ENCODE peak calls at places on chromosomes 6 and 20, in seven cellular contexts. L, F, H, N, C, S and Q are unnamed samples.

GRCh38 chr6:16918586-16918985 is 157.3 kb upstream of the ATXN1 start:
- DNase-seq in L (no peak), F (no peak), H (no peak), N (no peak), C (no peak), S (no peak), Q (no peak)

GRCh38 chr6:7976485-7977010 is 66.0 kb upstream of the TXNDC5 start:
- DNase-seq in L (no peak), F (no peak), H (no peak), N (no peak), C (no peak), S (no peak), Q (no peak)

GRCh38 chr20:4064118-4064962 is 49.0 kb upstream of the RNF24 start:
- DNase-seq in L (peak), F (peak), H (peak), N (peak), C (peak), S (peak), Q (no peak)

GRCh38 chr20:36851490-36851889 is 24.4 kb upstream of the TLDC2 start:
- DNase-seq in L (no peak), F (no peak), H (no peak), N (no peak), C (no peak), S (no peak), Q (no peak)

GRCh38 chr6:37473364-37474095 is 26.2 kb downstream of the CCDC167 start:
- DNase-seq in L (peak), F (peak), H (no peak), N (no peak), C (peak), S (no peak), Q (peak)

GRCh38 chr6:152563182-152563581 is 74.0 kb downstream of the SYNE1 start:
- DNase-seq in L (no peak), F (no peak), H (no peak), N (no peak), C (no peak), S (no peak), Q (no peak)

GRCh38 chr20:63093966-63094766 is 87.4 kb upstream of the BHLHE23 start:
- DNase-seq in L (no peak), F (no peak), H (no peak), N (no peak), C (peak), S (peak), Q (no peak)

GRCh38 chr6:105274678-105275077 is 94.9 kb upstream of the POPDC3 start:
- DNase-seq in L (no peak), F (no peak), H (no peak), N (no peak), C (no peak), S (no peak), Q (no peak)

GRCh38 chr20:25065625-25066338 is 7.8 kb upstream of the ACSS1 start:
- DNase-seq in L (no peak), F (peak), H (no peak), N (peak), C (peak), S (peak), Q (no peak)

GRCh38 chr20:44888226-44889103 is 3.0 kb downstream of the YWHAB start:
- DNase-seq in L (no peak), F (no peak), H (no peak), N (no peak), C (no peak), S (no peak), Q (peak)

GRCh38 chr20:2932497-2932896 is 59.2 kb downstream of the PTPRA start:
- DNase-seq in L (no peak), F (no peak), H (no peak), N (no peak), C (no peak), S (no peak), Q (no peak)

GRCh38 chr20:12358006-12358654 is 440.4 kb downstream of the BTBD3 start:
- DNase-seq in L (no peak), F (no peak), H (no peak), N (no peak), C (no peak), S (no peak), Q (peak)

GRCh38 chr6:44735631-44735963 is 348.1 kb downstream of the CDC5L start:
- DNase-seq in L (no peak), F (peak), H (no peak), N (no peak), C (peak), S (no peak), Q (peak)

GRCh38 chr20:52104546-52105044 is 87.0 kb downstream of the ZFP64 start:
- DNase-seq in L (no peak), F (no peak), H (no peak), N (no peak), C (peak), S (no peak), Q (no peak)

GRCh38 chr6:2731281-2731909 is 19.3 kb downstream of the MYLK4 start:
- DNase-seq in L (no peak), F (no peak), H (no peak), N (no peak), C (no peak), S (no peak), Q (no peak)

GRCh38 chr6:18154507-18155272 is at the start of gene TPMT:
- DNase-seq in L (peak), F (peak), H (no peak), N (no peak), C (no peak), S (no peak), Q (no peak)

GRCh38 chr20:6654490-6655247 is 112.8 kb upstream of the BMP2 start:
- DNase-seq in L (no peak), F (no peak), H (no peak), N (no peak), C (peak), S (no peak), Q (peak)

GRCh38 chr6:11290027-11290426 is 57.6 kb upstream of the NEDD9 start:
- DNase-seq in L (no peak), F (no peak), H (no peak), N (no peak), C (no peak), S (no peak), Q (no peak)

GRCh38 chr20:4444404-4444803 is 277.3 kb upstream of the PRND start:
- DNase-seq in L (no peak), F (no peak), H (no peak), N (no peak), C (no peak), S (no peak), Q (peak)

GRCh38 chr6:63529498-63529897 is 42.8 kb upstream of the LOC128125822 start:
- DNase-seq in L (no peak), F (no peak), H (no peak), N (no peak), C (no peak), S (no peak), Q (no peak)

GRCh38 chr20:59015812-59016711 is 3.2 kb upstream of the TUBB1 start:
- DNase-seq in L (no peak), F (no peak), H (no peak), N (no peak), C (peak), S (no peak), Q (no peak)

GRCh38 chr6:155014715-155015300 is 19.7 kb downstream of the TIAM2 start:
- DNase-seq in L (no peak), F (no peak), H (no peak), N (no peak), C (no peak), S (no peak), Q (no peak)

GRCh38 chr6:67933278-67933677 is 701.8 kb upstream of the ADGRB3 start:
- DNase-seq in L (no peak), F (no peak), H (no peak), N (no peak), C (no peak), S (peak), Q (no peak)

GRCh38 chr6:143234686-143235085 is 174.0 kb downstream of the AIG1 start:
- DNase-seq in L (no peak), F (no peak), H (no peak), N (no peak), C (no peak), S (no peak), Q (no peak)

GRCh38 chr6:158022749-158023596 is 41.3 kb downstream of the SYNJ2 start:
- DNase-seq in L (peak), F (no peak), H (no peak), N (no peak), C (no peak), S (peak), Q (no peak)

GRCh38 chr6:74764486-74764885 is 441.4 kb downstream of the COL12A1 start:
- DNase-seq in L (no peak), F (no peak), H (no peak), N (no peak), C (no peak), S (no peak), Q (no peak)

GRCh38 chr6:21075986-21076385 is 517.6 kb upstream of the SOX4 start:
- DNase-seq in L (no peak), F (no peak), H (no peak), N (no peak), C (no peak), S (no peak), Q (no peak)

GRCh38 chr6:134466751-134467525 is 149.0 kb upstream of the SGK1 start:
- DNase-seq in L (no peak), F (no peak), H (no peak), N (no peak), C (no peak), S (no peak), Q (no peak)

GRCh38 chr6:33694401-33694931 is 17.0 kb downstream of the UQCC2 start:
- DNase-seq in L (peak), F (no peak), H (no peak), N (no peak), C (peak), S (peak), Q (peak)

GRCh38 chr6:149046822-149047246 is 270.7 kb upstream of the TAB2 start:
- DNase-seq in L (no peak), F (no peak), H (no peak), N (no peak), C (no peak), S (no peak), Q (no peak)

GRCh38 chr20:35618372-35619131 is 2.9 kb downstream of the SPAG4 start:
- DNase-seq in L (peak), F (peak), H (no peak), N (no peak), C (peak), S (peak), Q (no peak)

GRCh38 chr6:41066867-41067304 is 5.3 kb downstream of the OARD1 start:
- DNase-seq in L (peak), F (peak), H (no peak), N (peak), C (no peak), S (no peak), Q (peak)

GRCh38 chr6:126167726-126168125 is 172.2 kb upstream of the CENPW start:
- DNase-seq in L (no peak), F (no peak), H (no peak), N (no peak), C (no peak), S (no peak), Q (no peak)

GRCh38 chr6:69416739-69417138 is 380.1 kb downstream of the LMBRD1 start:
- DNase-seq in L (no peak), F (peak), H (no peak), N (no peak), C (no peak), S (no peak), Q (no peak)

GRCh38 chr6:75065524-75065923 is 140.3 kb downstream of the COL12A1 start:
- DNase-seq in L (no peak), F (no peak), H (no peak), N (no peak), C (no peak), S (no peak), Q (no peak)

GRCh38 chr6:39387785-39388184 is 65.3 kb upstream of the KCNK16 start:
- DNase-seq in L (no peak), F (no peak), H (no peak), N (no peak), C (no peak), S (no peak), Q (peak)

GRCh38 chr6:113092795-113093194 is 745.7 kb downstream of the RFPL4B start:
- DNase-seq in L (no peak), F (no peak), H (no peak), N (no peak), C (no peak), S (no peak), Q (no peak)

GRCh38 chr20:62025394-62025793 is 40.3 kb downstream of the TAF4 start:
- DNase-seq in L (no peak), F (no peak), H (no peak), N (no peak), C (no peak), S (peak), Q (no peak)

GRCh38 chr6:26501482-26501986 is 1.4 kb downstream of the BTN1A1 start:
- DNase-seq in L (peak), F (peak), H (no peak), N (no peak), C (peak), S (peak), Q (no peak)
- H3K27ac ChIP-seq in L (no peak), F (no peak), H (no peak), N (no peak), C (no peak), S (no peak), Q (no peak)

GRCh38 chr6:137870286-137870685 is 3.2 kb downstream of the TNFAIP3 start:
- DNase-seq in L (no peak), F (no peak), H (no peak), N (no peak), C (no peak), S (no peak), Q (no peak)

GRCh38 chr6:137871299-137871698 is 4.2 kb downstream of the TNFAIP3 start:
- DNase-seq in L (no peak), F (no peak), H (no peak), N (no peak), C (no peak), S (no peak), Q (no peak)

GRCh38 chr6:137873273-137873762 is 6.3 kb downstream of the TNFAIP3 start:
- DNase-seq in L (peak), F (peak), H (peak), N (peak), C (no peak), S (no peak), Q (peak)

GRCh38 chr6:137870744-137871247 is 3.7 kb downstream of the TNFAIP3 start:
- DNase-seq in L (no peak), F (no peak), H (no peak), N (no peak), C (no peak), S (no peak), Q (no peak)

GRCh38 chr6:137872071-137872470 is 5.0 kb downstream of the TNFAIP3 start:
- DNase-seq in L (no peak), F (no peak), H (no peak), N (no peak), C (no peak), S (no peak), Q (no peak)
- H3K27ac ChIP-seq in L (no peak), F (no peak), H (no peak), N (peak), C (peak), S (no peak), Q (peak)

DNA sequence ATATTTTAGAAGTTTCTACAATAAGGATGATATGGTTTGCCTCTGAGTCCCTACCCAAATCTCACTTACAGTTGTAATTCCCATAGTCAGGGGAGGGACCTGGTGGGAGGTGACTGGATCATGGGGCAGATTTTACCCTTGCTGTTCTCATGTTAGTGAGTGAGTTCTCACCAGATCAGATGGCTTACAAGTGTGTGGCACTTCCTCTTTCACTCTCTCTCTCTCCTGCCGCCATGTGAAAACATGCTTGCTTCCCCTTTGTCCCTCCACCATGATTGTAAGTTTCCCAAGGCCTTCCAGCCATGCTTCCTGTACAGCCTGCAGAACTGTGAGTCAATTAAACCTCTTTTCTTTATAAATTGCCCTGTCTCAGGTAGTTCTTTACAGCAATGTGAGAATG is 527.5 kb upstream of the ID4 start:
- DNase-seq in L (no peak), F (no peak), H (no peak), N (no peak), C (no peak), S (no peak), Q (no peak)
- H3K27ac ChIP-seq in L (no peak), F (no peak), H (no peak), N (no peak), C (no peak), S (no peak), Q (no peak)

DNA sequence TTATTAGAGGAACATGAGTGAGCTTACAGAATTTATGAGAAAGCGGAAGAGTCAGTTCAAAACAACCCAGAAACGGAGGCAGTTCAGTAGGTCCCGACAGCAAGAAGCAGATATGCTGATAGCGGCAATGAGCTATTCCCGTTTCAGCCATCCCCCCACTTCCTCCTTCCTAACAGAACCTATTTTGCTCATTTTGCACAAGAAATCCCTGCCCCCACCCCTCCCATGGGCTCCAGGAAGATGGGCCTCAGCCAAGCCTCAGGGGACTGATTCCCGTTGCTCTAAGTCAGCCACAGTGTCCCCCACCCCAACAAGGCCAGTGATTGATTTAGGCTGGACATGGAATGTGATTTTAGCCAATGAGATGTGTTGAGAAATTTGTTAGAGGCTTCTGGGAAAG is 157.5 kb downstream of the CEBPB start:
- DNase-seq in L (peak), F (peak), H (no peak), N (no peak), C (no peak), S (no peak), Q (no peak)
- H3K27ac ChIP-seq in L (no peak), F (peak), H (peak), N (peak), C (no peak), S (peak), Q (no peak)